ENCODE peak calls at places on chromosomes 3 and 15, in nine cellular contexts. A is cardiac muscle cell, Q is upper lobe of right lung, J is PC-3, B is SJSA1, P is GM23338, K is pancreas, X is body of pancreas, V is psoas muscle. W is an unnamed sample.

GRCh38 chr3:89216021-89216739 is 108.8 kb downstream of the EPHA3 start:
- DNase-seq in B (no peak), A (peak; percentile 28), Q (no peak), X (no peak), P (no peak), V (no peak), J (no peak), K (no peak), W (no peak)

GRCh38 chr15:64841258-64842098 is at the start of gene PLEKHO2:
- DNase-seq in X (peak; percentile 93), J (peak; percentile 82), P (peak; percentile 99), A (peak; percentile 97), K (peak; percentile 89), B (peak; percentile 93), V (peak; percentile 96), Q (peak; percentile 99), W (no peak)

GRCh38 chr15:37134699-37135131 is 34.4 kb upstream of the MEIS2 start:
- DNase-seq in X (peak; percentile 19), P (peak; percentile 69), Q (no peak), V (no peak), J (peak; percentile 67), A (peak; percentile 60), K (no peak), B (peak; percentile 22), W (no peak)

GRCh38 chr3:115062412-115062956 is 84.6 kb downstream of the ZBTB20 start:
- DNase-seq in K (no peak), V (no peak), J (peak; percentile 69), A (peak; percentile 46), P (no peak), X (no peak), Q (no peak), B (peak; percentile 76), W (no peak)

GRCh38 chr3:121819236-121819635 is 15.6 kb downstream of the IQCB1 start:
- DNase-seq in K (no peak), V (no peak), P (no peak), X (no peak), A (no peak), Q (no peak), B (no peak), J (no peak), W (no peak)

GRCh38 chr3:8972614-8973013 is 9.3 kb upstream of the RAD18 start:
- DNase-seq in V (no peak), K (no peak), A (peak; percentile 47), B (no peak), X (no peak), Q (no peak), J (peak; percentile 66), P (no peak), W (no peak)

GRCh38 chr3:155031191-155031590 is 48.9 kb upstream of the MME start:
- DNase-seq in Q (no peak), K (no peak), X (no peak), A (peak; percentile 84), B (no peak), P (no peak), J (no peak), V (no peak), W (no peak)

GRCh38 chr3:185350841-185351240 is 12.1 kb upstream of the MAP3K13 start:
- DNase-seq in B (no peak), Q (no peak), A (no peak), X (no peak), P (no peak), V (no peak), K (no peak), J (no peak), W (no peak)

GRCh38 chr3:69770976-69771634 is 31.8 kb downstream of the MITF start:
- DNase-seq in K (no peak), X (no peak), B (peak; percentile 35), Q (no peak), J (peak; percentile 79), A (no peak), P (no peak), V (no peak), W (no peak)

GRCh38 chr3:40213556-40213955 is 96.0 kb upstream of the EIF1B start:
- DNase-seq in P (no peak), A (no peak), V (no peak), Q (no peak), K (no peak), J (no peak), B (no peak), X (no peak), W (no peak)

GRCh38 chr3:53902711-53903110 is 11.1 kb upstream of the SELENOK start:
- DNase-seq in B (no peak), J (no peak), K (no peak), X (no peak), Q (no peak), A (no peak), V (no peak), P (no peak), W (no peak)

DNA sequence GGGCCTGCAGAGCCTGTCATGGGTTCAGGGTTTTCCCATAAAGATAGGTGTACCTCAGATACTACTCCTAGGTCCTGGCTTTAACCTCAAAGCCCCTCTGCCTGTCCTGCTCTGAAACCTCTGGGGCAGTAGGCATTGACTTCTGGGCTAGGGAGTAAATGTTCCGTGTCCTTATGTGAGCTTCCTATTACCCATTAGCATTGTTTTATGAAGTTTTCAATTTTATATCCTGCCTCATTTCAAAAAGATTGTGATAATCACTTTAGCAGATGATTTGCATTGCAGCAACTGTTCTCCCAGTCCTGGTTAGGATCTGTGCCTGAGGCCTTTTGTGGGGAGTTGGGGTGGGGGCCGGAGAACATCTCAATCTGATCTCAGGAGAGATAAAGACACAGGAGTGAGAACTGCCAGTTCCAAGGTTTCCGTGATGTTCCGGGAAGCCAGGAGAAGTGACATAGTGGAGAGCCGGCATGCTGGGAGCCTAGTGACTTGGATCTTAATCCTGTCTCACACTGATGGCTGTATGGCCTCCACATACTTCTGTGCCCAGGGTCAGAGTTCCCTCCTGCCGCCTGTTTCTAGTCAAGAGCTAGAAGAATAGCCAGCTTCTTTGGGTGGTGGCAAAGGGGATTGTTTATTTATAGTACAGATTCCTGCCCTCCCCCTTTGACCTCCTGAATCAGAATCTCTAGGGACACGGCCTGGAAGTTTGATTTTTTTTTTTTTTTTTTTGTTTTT is 10.6 kb downstream of the TPM1 start:
- DNase-seq in B (peak; percentile 90), P (peak; percentile 29), V (peak; percentile 61), J (no peak), Q (no peak), X (peak; percentile 39), A (peak; percentile 42), K (peak; percentile 34), W (no peak)
- H3K27ac ChIP-seq in B (peak overlapping the region; percentile 51), P (peak overlapping the region; percentile 53), V (peak overlapping the region; percentile 94), J (no peak overlapping the region), Q (peak overlapping the region; percentile 90), X (peak overlapping the region; percentile 92), A (peak overlapping the region; percentile 100), K (no peak overlapping the region), W (no peak overlapping the region)

GRCh38 chr3:168053115-168053514 is 42.6 kb downstream of the GOLIM4 start:
- DNase-seq in X (no peak), Q (no peak), J (peak; percentile 17), A (no peak), V (no peak), B (no peak), K (no peak), P (no peak), W (no peak)
- H3K27ac ChIP-seq in X (no peak overlapping the region), Q (no peak overlapping the region), J (no peak overlapping the region), A (peak overlapping the region; percentile 90), V (no peak overlapping the region), B (no peak overlapping the region), K (no peak overlapping the region), P (no peak overlapping the region), W (no peak overlapping the region)

GRCh38 chr3:123285931-123286307 is 84.2 kb downstream of the SEC22A start:
- DNase-seq in J (no peak), X (no peak), B (no peak), P (no peak), V (no peak), K (peak; percentile 3), Q (no peak), A (no peak), W (no peak)

GRCh38 chr3:123285479-123285878 is 83.7 kb downstream of the SEC22A start:
- DNase-seq in V (no peak), K (peak; percentile 2), B (no peak), P (no peak), A (no peak), X (no peak), J (no peak), Q (no peak), W (no peak)

GRCh38 chr3:123285066-123285465 is 83.3 kb downstream of the SEC22A start:
- DNase-seq in K (peak; percentile 2), B (no peak), J (peak; percentile 63), P (no peak), V (no peak), A (no peak), Q (no peak), X (no peak), W (no peak)

GRCh38 chr3:123287051-123287961 is 85.6 kb downstream of the SEC22A start:
- DNase-seq in J (no peak), B (no peak), K (no peak), P (no peak), X (no peak), Q (no peak), A (no peak), V (no peak), W (no peak)

DNA sequence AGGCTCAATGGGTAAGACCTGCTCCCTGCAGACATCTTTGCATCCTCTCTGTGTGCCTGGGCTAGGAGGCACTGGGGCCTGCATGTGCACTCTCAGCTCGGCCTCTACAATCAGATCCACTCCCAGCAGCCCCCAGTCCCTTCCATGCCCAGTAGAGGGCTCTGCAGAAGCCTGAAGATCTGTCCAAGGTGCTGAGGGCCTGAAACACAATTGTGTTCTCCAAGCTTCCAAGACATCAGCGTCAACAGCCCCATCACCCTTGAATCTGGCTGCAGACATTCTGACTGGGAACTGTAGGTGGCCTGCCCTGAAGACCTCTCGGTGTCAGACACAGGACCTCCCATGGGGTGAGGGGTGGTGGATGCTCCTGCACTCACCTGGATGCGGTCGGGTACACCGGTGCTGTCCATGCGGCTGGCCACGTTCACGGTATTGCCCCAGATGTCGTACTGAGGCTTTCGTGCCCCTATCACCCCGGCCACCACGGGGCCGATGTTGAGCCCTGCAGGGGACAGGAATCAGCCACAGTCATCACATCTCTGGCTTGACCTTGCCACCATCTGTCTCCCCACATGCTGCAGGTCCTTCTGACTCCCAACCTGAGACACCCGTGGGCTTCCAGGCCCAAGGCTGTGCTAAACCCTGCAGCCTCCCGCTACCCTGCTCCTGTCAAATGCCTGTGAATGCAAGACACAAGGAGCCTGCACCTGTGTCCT is 84.7 kb downstream of the SEC22A start:
- DNase-seq in P (peak; percentile 94), K (peak; percentile 48), X (peak; percentile 52), Q (no peak), A (peak; percentile 81), V (no peak), B (peak; percentile 28), J (peak; percentile 83), W (no peak)
- H3K27ac ChIP-seq in P (no peak overlapping the region), K (no peak overlapping the region), X (no peak overlapping the region), Q (no peak overlapping the region), A (no peak overlapping the region), V (no peak overlapping the region), B (no peak overlapping the region), J (no peak overlapping the region), W (no peak overlapping the region)

GRCh38 chr3:31170932-31171670 is 276.6 kb upstream of the GADL1 start:
- DNase-seq in Q (no peak), X (no peak), J (no peak), K (no peak), B (peak; percentile 91), A (peak; percentile 97), V (no peak), P (no peak), W (peak; percentile 24)
- H3K27ac ChIP-seq in Q (peak overlapping the region; percentile 27), X (no peak overlapping the region), J (no peak overlapping the region), K (no peak overlapping the region), B (peak overlapping the region; percentile 95), A (no peak overlapping the region), V (no peak overlapping the region), P (no peak overlapping the region), W (peak overlapping the region; percentile 41)

W was measured in epithelial cell of prostate.